ENCODE peak calls at places on chromosome 19, in four cellular contexts. D is kidney epithelial cell, M is NCI-H1417 treated with DMSO at 0.1 percent for 48 hours, I is GM23338. Q is an unnamed sample.

GRCh38 chr19:13693933-13694332 is 70.4 kb upstream of the MRI1 start:
- DNase-seq in D (no peak), M (peak; percentile 26), I (peak; percentile 12), Q (no peak)

GRCh38 chr19:18349524-18350128 is 9.2 kb downstream of the PGPEP1 start:
- DNase-seq in D (no peak), M (no peak), I (peak; percentile 79), Q (no peak)

GRCh38 chr19:18290250-18291018 is 9.0 kb upstream of the JUND start:
- DNase-seq in D (no peak), M (no peak), I (no peak), Q (no peak)

GRCh38 chr19:13795595-13796300 is 505 bp downstream of the ZSWIM4 start:
- DNase-seq in D (no peak), M (no peak), I (peak; percentile 78), Q (no peak)

GRCh38 chr19:41309225-41310030 is 544 bp upstream of the CCDC97 start:
- DNase-seq in D (no peak), M (no peak), I (no peak), Q (no peak)

GRCh38 chr19:35549174-35549788 is 3.9 kb downstream of the TMEM147 start:
- DNase-seq in D (no peak), M (no peak), I (peak; percentile 98), Q (peak; percentile 96)

GRCh38 chr19:43695985-43696729 is 19.7 kb upstream of the IRGC start:
- DNase-seq in D (no peak), M (no peak), I (no peak), Q (no peak)

GRCh38 chr19:43809762-43810696 is 7.8 kb upstream of the LYPD5 start:
- DNase-seq in D (no peak), M (no peak), I (peak; percentile 81), Q (peak; percentile 5)

GRCh38 chr19:14004619-14005380 is 1.3 kb downstream of the RFX1 start:
- DNase-seq in D (no peak), M (no peak), I (no peak), Q (no peak)

GRCh38 chr19:6734096-6734696 is 3.2 kb downstream of the GPR108 start:
- DNase-seq in D (no peak), M (no peak), I (no peak), Q (no peak)

GRCh38 chr19:57978586-57979289 is 4.4 kb upstream of the C19orf18 start:
- DNase-seq in D (no peak), M (no peak), I (peak; percentile 16), Q (no peak)

GRCh38 chr19:42424712-42425131 is 2.5 kb downstream of the LIPE start:
- DNase-seq in D (no peak), M (no peak), I (peak; percentile 72), Q (no peak)

GRCh38 chr19:42091300-42092266 is 15.6 kb downstream of the ZNF574 start:
- DNase-seq in D (no peak), M (no peak), I (no peak), Q (no peak)

GRCh38 chr19:1525343-1525742 is 1.5 kb downstream of the PLK5 start:
- DNase-seq in D (no peak), M (no peak), I (no peak), Q (no peak)

GRCh38 chr19:10701955-10702307 is 692 bp downstream of the QTRT1 start:
- DNase-seq in D (no peak), M (no peak), I (peak; percentile 75), Q (peak; percentile 5)

GRCh38 chr19:1266818-1267440 is 2.2 kb upstream of the CIRBP start:
- DNase-seq in D (no peak), M (no peak), I (peak; percentile 73), Q (no peak)

GRCh38 chr19:2302319-2303208 is 5.4 kb downstream of the LINGO3 start:
- DNase-seq in D (no peak), M (no peak), I (peak; percentile 76), Q (no peak)

GRCh38 chr19:54247106-54247930 is 4.7 kb upstream of the LILRA6 start:
- DNase-seq in D (no peak), M (no peak), I (no peak), Q (no peak)

GRCh38 chr19:1665565-1666047 is 13.2 kb upstream of the TCF3 start:
- DNase-seq in D (no peak), M (no peak), I (no peak), Q (no peak)

GRCh38 chr19:51158474-51159129 is 16.5 kb downstream of the SIGLEC7 start:
- DNase-seq in D (no peak), M (no peak), I (peak; percentile 93), Q (no peak)

GRCh38 chr19:48489608-48490216 is 20.5 kb downstream of the CYTH2 start:
- DNase-seq in D (no peak), M (no peak), I (peak; percentile 87), Q (peak; percentile 4)

Q was measured in NCI-H2227 treated with DMSO at 0.1 percent for 48 hours.